ENCODE peak calls at places on chromosome 17, in four cellular contexts. One of them, this sample, is unnamed.

GRCh38 chr17:67241719-67242341 is 3.2 kb downstream of the HELZ start:
- DNase-seq in tibial artery: no peak
- DNase-seq in IMR-90: no peak
- DNase-seq in HCT116: no peak
- DNase-seq in this sample: no peak

GRCh38 chr17:56478836-56479447 is 114.6 kb upstream of the NOG start:
- DNase-seq in tibial artery: no peak
- DNase-seq in HCT116: peak
- DNase-seq in IMR-90: peak
- DNase-seq in this sample: no peak

GRCh38 chr17:19347323-19348080 is 15.0 kb downstream of the B9D1 start:
- DNase-seq in IMR-90: no peak
- DNase-seq in HCT116: no peak
- DNase-seq in tibial artery: peak
- DNase-seq in this sample: peak

GRCh38 chr17:42182927-42183734 is 2.1 kb downstream of the HCRT start:
- DNase-seq in tibial artery: no peak
- DNase-seq in HCT116: no peak
- DNase-seq in IMR-90: peak
- DNase-seq in this sample: no peak

GRCh38 chr17:36949461-36949927 is 740 bp downstream of the AATF start:
- DNase-seq in HCT116: no peak
- DNase-seq in IMR-90: peak
- DNase-seq in tibial artery: no peak
- DNase-seq in this sample: no peak

GRCh38 chr17:32487460-32488176 is 825 bp downstream of the CDK5R1 start:
- DNase-seq in HCT116: no peak
- DNase-seq in IMR-90: no peak
- DNase-seq in tibial artery: no peak
- DNase-seq in this sample: no peak

GRCh38 chr17:34171245-34171818 is 83.8 kb upstream of the CCL2 start:
- DNase-seq in HCT116: peak
- DNase-seq in tibial artery: no peak
- DNase-seq in IMR-90: peak
- DNase-seq in this sample: no peak

GRCh38 chr17:17214646-17215436 is 8.7 kb upstream of the PLD6 start:
- DNase-seq in IMR-90: no peak
- DNase-seq in tibial artery: no peak
- DNase-seq in HCT116: no peak
- DNase-seq in this sample: no peak

GRCh38 chr17:77741109-77741508 is 217.4 kb upstream of the TNRC6C start:
- DNase-seq in tibial artery: peak
- DNase-seq in IMR-90: no peak
- DNase-seq in HCT116: no peak
- DNase-seq in this sample: no peak

GRCh38 chr17:13086142-13086769 is 68.4 kb upstream of the ELAC2 start:
- DNase-seq in IMR-90: no peak
- DNase-seq in tibial artery: no peak
- DNase-seq in HCT116: no peak
- DNase-seq in this sample: peak

GRCh38 chr17:149897-150575 is 12.7 kb downstream of the SCGB1C2 start:
- DNase-seq in IMR-90: no peak
- DNase-seq in tibial artery: peak
- DNase-seq in HCT116: no peak
- DNase-seq in this sample: no peak

GRCh38 chr17:41785876-41786226 is 660 bp downstream of the JUP start:
- DNase-seq in tibial artery: no peak
- DNase-seq in IMR-90: no peak
- DNase-seq in HCT116: no peak
- DNase-seq in this sample: no peak

DNA sequence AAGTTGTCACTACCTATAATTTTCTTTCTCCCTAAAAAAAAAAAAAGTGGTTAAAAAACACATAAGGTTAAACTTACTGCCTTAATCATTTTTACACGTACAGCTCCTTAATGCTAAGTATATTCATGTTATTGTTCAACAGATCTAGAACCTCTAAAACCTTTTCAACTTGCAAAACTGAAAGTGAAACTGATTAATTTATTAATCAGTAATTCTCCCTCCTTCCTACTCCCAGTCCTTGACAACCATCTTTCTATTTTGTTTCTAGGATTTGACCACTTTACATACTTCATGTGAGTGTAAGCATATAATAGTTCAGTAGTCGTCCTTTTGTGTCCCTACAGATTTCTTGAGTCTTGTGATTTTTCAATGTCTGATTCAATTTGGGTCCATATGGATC is 251.4 kb upstream of the KIF2B start:
- DNase-seq in IMR-90: no peak
- DNase-seq in HCT116: no peak
- DNase-seq in tibial artery: no peak
- DNase-seq in this sample: no peak
- H3K4me3 ChIP-seq in IMR-90: no peak
- H3K4me3 ChIP-seq in HCT116: no peak
- H3K4me3 ChIP-seq in tibial artery: no peak
- H3K4me3 ChIP-seq in this sample: no peak

DNA sequence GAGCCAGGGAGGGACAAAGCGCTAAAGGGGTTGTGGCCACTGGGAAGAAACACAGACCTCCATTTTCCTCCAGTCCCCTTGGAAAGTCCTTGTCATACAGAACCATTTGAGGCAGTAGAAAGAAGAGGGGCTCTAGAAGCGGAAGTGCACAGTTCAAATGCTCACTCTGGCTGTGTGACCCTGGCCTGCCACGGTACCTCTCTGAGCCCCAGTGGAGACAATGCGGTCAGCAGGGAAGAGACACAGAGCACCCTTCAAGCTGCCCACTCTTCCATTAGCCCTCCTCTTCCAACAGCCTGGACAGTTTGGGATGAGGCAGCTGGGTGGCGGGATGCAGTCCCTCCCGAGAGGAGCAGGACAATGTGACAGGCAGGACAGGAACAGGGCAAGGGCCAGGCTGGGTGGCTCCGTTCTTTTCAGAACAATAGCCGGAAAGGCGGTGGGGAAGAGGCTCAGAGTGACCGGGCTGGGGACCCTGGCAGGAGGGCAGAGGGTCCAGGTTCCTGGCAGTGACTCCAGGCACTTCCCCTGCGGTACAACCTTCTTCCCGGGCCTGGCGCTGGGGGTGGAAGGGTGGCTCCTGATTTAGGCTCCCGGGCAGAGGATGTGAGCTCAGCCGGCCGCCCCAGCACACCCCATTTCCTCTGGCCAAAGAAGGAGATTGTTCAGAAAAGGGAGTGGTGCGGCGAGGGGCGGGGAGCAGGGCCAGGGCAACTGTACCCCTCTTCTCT is 5.6 kb downstream of the CASKIN2 start:
- DNase-seq in tibial artery: no peak
- DNase-seq in HCT116: no peak
- DNase-seq in IMR-90: no peak
- DNase-seq in this sample: no peak
- H3K27ac ChIP-seq in tibial artery: peak
- H3K27ac ChIP-seq in HCT116: no peak
- H3K27ac ChIP-seq in IMR-90: no peak
- H3K27ac ChIP-seq in this sample: peak

GRCh38 chr17:1493291-1493980 is 950 bp upstream of the MYO1C start:
- DNase-seq in HCT116: no peak
- DNase-seq in IMR-90: no peak
- DNase-seq in tibial artery: no peak
- DNase-seq in this sample: no peak
- H3K4me3 ChIP-seq in HCT116: no peak
- H3K4me3 ChIP-seq in IMR-90: no peak
- H3K4me3 ChIP-seq in tibial artery: no peak
- H3K4me3 ChIP-seq in this sample: no peak

GRCh38 chr17:81420769-81421462 is 25.7 kb downstream of the BAHCC1 start:
- DNase-seq in IMR-90: peak
- DNase-seq in HCT116: no peak
- DNase-seq in tibial artery: peak
- DNase-seq in this sample: no peak
- H3K27ac ChIP-seq in IMR-90: peak
- H3K27ac ChIP-seq in HCT116: peak
- H3K27ac ChIP-seq in tibial artery: peak
- H3K27ac ChIP-seq in this sample: peak

DNA sequence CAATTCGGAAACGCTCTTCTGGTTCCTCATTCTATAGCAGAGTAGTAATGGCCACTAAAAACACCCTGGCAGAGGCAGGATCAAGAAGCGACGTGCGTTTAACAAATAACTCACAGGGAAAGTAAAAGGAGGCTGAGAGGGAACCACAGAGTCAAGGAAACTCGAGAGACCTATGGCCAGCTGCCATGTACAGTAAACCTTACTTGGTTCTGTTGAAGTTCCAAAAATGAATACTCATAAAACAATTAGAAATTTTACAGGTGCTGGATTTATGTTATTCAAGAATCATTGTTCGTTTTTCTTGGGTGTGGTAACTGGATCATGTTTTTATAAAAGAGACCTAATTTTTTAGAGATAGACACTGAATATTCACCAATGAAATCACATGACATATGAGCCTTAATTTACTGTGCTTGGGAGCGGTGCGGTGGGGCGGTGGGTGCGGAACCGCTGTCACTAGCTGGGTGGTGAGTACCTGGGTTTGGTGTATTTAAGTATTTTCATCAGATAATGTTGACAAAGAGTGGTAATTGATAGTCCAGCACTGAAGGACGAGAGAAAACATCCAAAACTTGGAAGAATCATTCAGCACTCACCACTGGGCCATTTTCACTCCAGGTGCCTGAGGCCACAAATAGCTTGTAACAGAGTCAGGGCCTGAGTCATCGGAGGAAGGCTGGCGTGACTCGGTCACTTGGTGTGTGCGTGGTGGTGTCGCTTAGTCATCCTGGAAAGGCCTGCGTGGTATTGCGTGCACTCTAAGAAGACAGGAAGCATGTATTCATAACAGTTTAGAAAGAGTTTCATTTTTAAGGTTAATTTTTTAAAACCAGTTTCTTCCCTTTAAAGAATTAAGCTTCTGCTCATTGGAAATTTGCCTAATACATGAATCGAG is 135.4 kb upstream of the CHMP6 start:
- DNase-seq in tibial artery: peak
- DNase-seq in IMR-90: peak
- DNase-seq in HCT116: peak
- DNase-seq in this sample: peak
- H3K4me3 ChIP-seq in tibial artery: no peak
- H3K4me3 ChIP-seq in IMR-90: no peak
- H3K4me3 ChIP-seq in HCT116: no peak
- H3K4me3 ChIP-seq in this sample: no peak

GRCh38 chr17:64162575-64162974 is 32.6 kb upstream of the ERN1 start:
- DNase-seq in HCT116: no peak
- DNase-seq in tibial artery: no peak
- DNase-seq in IMR-90: no peak
- DNase-seq in this sample: no peak

GRCh38 chr17:64163468-64163867 is 33.5 kb upstream of the ERN1 start:
- DNase-seq in IMR-90: no peak
- DNase-seq in tibial artery: no peak
- DNase-seq in HCT116: no peak
- DNase-seq in this sample: no peak

GRCh38 chr17:64159051-64159590 is 29.2 kb upstream of the ERN1 start:
- DNase-seq in HCT116: no peak
- DNase-seq in IMR-90: no peak
- DNase-seq in tibial artery: no peak
- DNase-seq in this sample: no peak

GRCh38 chr17:64160378-64160777 is 30.4 kb upstream of the ERN1 start:
- DNase-seq in tibial artery: no peak
- DNase-seq in HCT116: no peak
- DNase-seq in IMR-90: no peak
- DNase-seq in this sample: no peak

DNA sequence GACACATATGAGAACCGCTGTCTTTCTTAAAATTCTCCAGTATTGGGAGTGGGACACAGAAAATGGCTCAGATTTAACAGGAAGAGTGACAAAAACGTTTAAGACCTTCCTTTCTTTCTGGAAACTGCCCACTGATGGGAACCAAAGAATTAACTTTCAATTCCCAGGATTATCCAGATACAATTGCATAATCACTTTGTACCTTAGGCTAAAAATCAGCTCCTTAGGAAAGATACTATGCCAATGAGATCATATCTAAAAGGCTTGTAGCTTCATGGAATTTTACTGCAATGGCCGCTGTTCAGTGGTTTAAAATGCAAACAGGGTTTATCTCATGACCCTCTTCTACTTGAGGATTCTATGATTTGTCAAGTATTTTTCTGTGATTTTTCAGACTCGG is 31.4 kb upstream of the ERN1 start:
- DNase-seq in HCT116: no peak
- DNase-seq in tibial artery: no peak
- DNase-seq in IMR-90: no peak
- DNase-seq in this sample: no peak
- H3K27ac ChIP-seq in HCT116: no peak
- H3K27ac ChIP-seq in tibial artery: no peak
- H3K27ac ChIP-seq in IMR-90: no peak
- H3K27ac ChIP-seq in this sample: no peak

GRCh38 chr17:48432820-48433775 is 3.1 kb upstream of the SKAP1 start:
- DNase-seq in IMR-90: no peak
- DNase-seq in tibial artery: no peak
- DNase-seq in HCT116: no peak
- DNase-seq in this sample: no peak

GRCh38 chr17:48427598-48427997 is 2.4 kb downstream of the SKAP1 start:
- DNase-seq in HCT116: no peak
- DNase-seq in IMR-90: no peak
- DNase-seq in tibial artery: no peak
- DNase-seq in this sample: no peak

GRCh38 chr17:48429638-48430586 is at the start of gene SKAP1:
- DNase-seq in HCT116: no peak
- DNase-seq in tibial artery: no peak
- DNase-seq in IMR-90: no peak
- DNase-seq in this sample: no peak

GRCh38 chr17:48426019-48426418 is 4.0 kb downstream of the SKAP1 start:
- DNase-seq in IMR-90: no peak
- DNase-seq in HCT116: no peak
- DNase-seq in tibial artery: no peak
- DNase-seq in this sample: no peak

GRCh38 chr17:48429156-48429555 is 858 bp downstream of the SKAP1 start:
- DNase-seq in IMR-90: no peak
- DNase-seq in tibial artery: no peak
- DNase-seq in HCT116: no peak
- DNase-seq in this sample: no peak
- H3K4me3 ChIP-seq in IMR-90: no peak
- H3K4me3 ChIP-seq in tibial artery: no peak
- H3K4me3 ChIP-seq in HCT116: peak
- H3K4me3 ChIP-seq in this sample: no peak

This sample was measured in ascending aorta.